ENCODE peak calls at places on chromosomes 12 and 14, in seven cellular contexts. D is type B pancreatic cell, W is GM12865, Y is RWPE1, E is fibroblast of villous mesenchyme, C is cardiac muscle cell, H is AG04450. I is an unnamed sample.

GRCh38 chr14:90491868-90492560 is 95.2 kb downstream of the CALM1 start:
- DNase-seq in D (peak), Y (no peak), C (peak), E (no peak), W (no peak), H (no peak), I (no peak)

GRCh38 chr14:61417890-61418455 is 96.6 kb downstream of the PRKCH start:
- DNase-seq in Y (no peak), E (no peak), W (no peak), H (no peak), D (no peak), C (no peak), I (no peak)

GRCh38 chr14:42535397-42535796 is 928.7 kb downstream of the LRFN5 start:
- DNase-seq in W (no peak), D (no peak), Y (no peak), C (no peak), H (no peak), E (no peak), I (no peak)

GRCh38 chr14:64698899-64699298 is 5.3 kb upstream of the PLEKHG3 start:
- DNase-seq in E (no peak), H (no peak), W (no peak), Y (no peak), D (no peak), C (no peak), I (no peak)

GRCh38 chr14:105305350-105305749 is 4.5 kb upstream of the BRF1 start:
- DNase-seq in D (no peak), C (no peak), Y (no peak), E (no peak), H (no peak), W (no peak), I (no peak)

GRCh38 chr12:108815875-108816594 is 41.3 kb downstream of the SSH1 start:
- DNase-seq in W (no peak), C (no peak), D (no peak), H (no peak), E (peak), Y (no peak), I (no peak)

GRCh38 chr12:110768960-110769359 is 26.3 kb upstream of the PPP1CC start:
- DNase-seq in C (no peak), Y (no peak), E (no peak), W (no peak), D (no peak), H (no peak), I (no peak)

GRCh38 chr14:104423224-104423681 is 156.3 kb upstream of the C14orf180 start:
- DNase-seq in H (no peak), Y (no peak), C (no peak), E (no peak), D (peak), W (no peak), I (no peak)

GRCh38 chr14:34070917-34071407 is 120.1 kb upstream of the EGLN3 start:
- DNase-seq in E (no peak), H (no peak), W (no peak), D (no peak), Y (no peak), C (no peak), I (no peak)

GRCh38 chr12:52245962-52246577 is 13.0 kb downstream of the KRT7 start:
- DNase-seq in D (no peak), H (no peak), Y (no peak), E (peak), W (no peak), C (no peak), I (no peak)

GRCh38 chr12:132160016-132160415 is 15.8 kb downstream of the NOC4L start:
- DNase-seq in C (no peak), Y (no peak), D (no peak), E (no peak), H (no peak), W (no peak), I (no peak)

GRCh38 chr12:56129210-56129691 is 1.2 kb downstream of the ESYT1 start:
- DNase-seq in W (peak), D (peak), Y (peak), E (peak), C (peak), H (no peak), I (peak)

GRCh38 chr14:55893695-55894094 is 224.5 kb upstream of the PELI2 start:
- DNase-seq in D (no peak), W (no peak), C (no peak), H (no peak), E (no peak), Y (no peak), I (no peak)

GRCh38 chr12:66127695-66128094 is 2.9 kb downstream of the LLPH start:
- DNase-seq in D (no peak), E (peak), Y (no peak), H (no peak), W (no peak), C (peak), I (no peak)

GRCh38 chr12:121676190-121676589 is 6.7 kb upstream of the MORN3 start:
- DNase-seq in C (no peak), W (no peak), D (no peak), E (no peak), H (no peak), Y (no peak), I (no peak)

GRCh38 chr12:64730585-64730964 is 28.6 kb downstream of the GNS start:
- DNase-seq in Y (no peak), H (no peak), W (no peak), E (no peak), D (no peak), C (no peak), I (no peak)

GRCh38 chr12:24850486-24850885 is 98.4 kb downstream of the BCAT1 start:
- DNase-seq in E (no peak), H (no peak), C (no peak), D (no peak), Y (no peak), W (no peak), I (no peak)

GRCh38 chr12:106282457-106283097 is 20.0 kb upstream of the TCP11L2 start:
- DNase-seq in H (no peak), D (no peak), C (peak), Y (peak), W (peak), E (peak), I (no peak)

GRCh38 chr14:58820032-58820431 is 182.3 kb downstream of the DACT1 start:
- DNase-seq in E (no peak), Y (no peak), W (no peak), H (no peak), D (no peak), C (no peak), I (no peak)

GRCh38 chr12:103571286-103571685 is 15.8 kb upstream of the STAB2 start:
- DNase-seq in H (no peak), C (peak), E (no peak), W (no peak), Y (no peak), D (no peak), I (peak)

GRCh38 chr12:27899151-27899661 is 73.3 kb downstream of the PTHLH start:
- DNase-seq in H (peak), W (no peak), C (peak), D (no peak), E (peak), Y (peak), I (no peak)

GRCh38 chr14:25048170-25049126 is 1.5 kb downstream of the STXBP6 start:
- DNase-seq in E (peak), W (no peak), H (no peak), Y (no peak), C (peak), D (no peak), I (no peak)

GRCh38 chr12:57069522-57069921 is 9.1 kb downstream of the NEMP1 start:
- DNase-seq in Y (peak), E (peak), D (no peak), H (peak), C (peak), W (peak), I (no peak)

GRCh38 chr14:28763914-28764848 is 2.4 kb upstream of the FOXG1 start:
- DNase-seq in H (no peak), C (no peak), W (no peak), E (no peak), Y (no peak), D (no peak), I (no peak)

GRCh38 chr14:96511146-96511545 is 9.0 kb downstream of the PAPOLA start:
- DNase-seq in C (no peak), W (no peak), H (no peak), Y (no peak), D (no peak), E (no peak), I (no peak)

GRCh38 chr12:98403936-98404335 is 111.5 kb upstream of the TMPO start:
- DNase-seq in Y (no peak), D (no peak), E (no peak), H (no peak), W (peak), C (peak), I (no peak)

GRCh38 chr12:108126990-108127468 is 2.1 kb upstream of the WSCD2 start:
- DNase-seq in C (no peak), H (no peak), W (no peak), D (no peak), E (no peak), Y (no peak), I (no peak)

GRCh38 chr14:20499108-20499507 is 6.2 kb upstream of the RNASE10 start:
- DNase-seq in Y (no peak), D (no peak), E (no peak), C (no peak), W (peak), H (no peak), I (no peak)

GRCh38 chr12:58529114-58529665 is 391.1 kb downstream of the LRIG3 start:
- DNase-seq in D (no peak), C (peak), Y (peak), E (peak), W (no peak), H (no peak), I (no peak)

GRCh38 chr12:69932154-69932553 is 107.1 kb downstream of the MYRFL start:
- DNase-seq in W (no peak), H (no peak), E (no peak), D (no peak), C (no peak), Y (no peak), I (no peak)

GRCh38 chr12:49503674-49504180 is 35.1 kb upstream of the KCNH3 start:
- DNase-seq in H (peak), C (peak), Y (peak), W (no peak), D (no peak), E (no peak), I (no peak)

GRCh38 chr14:29529418-29529817 is 398.2 kb downstream of the PRKD1 start:
- DNase-seq in E (peak), C (peak), Y (no peak), H (no peak), D (no peak), W (no peak), I (no peak)

GRCh38 chr12:130435826-130436225 is 98.1 kb downstream of the PIWIL1 start:
- DNase-seq in E (no peak), D (no peak), W (no peak), H (no peak), C (no peak), Y (no peak), I (no peak)

GRCh38 chr12:48442191-48442828 is 30.0 kb upstream of the ANP32D start:
- DNase-seq in Y (no peak), C (no peak), D (no peak), E (no peak), H (no peak), W (peak), I (no peak)

GRCh38 chr12:70178038-70178437 is 65.2 kb upstream of the CNOT2 start:
- DNase-seq in Y (no peak), W (no peak), D (no peak), H (no peak), E (peak), C (peak), I (no peak)

DNA sequence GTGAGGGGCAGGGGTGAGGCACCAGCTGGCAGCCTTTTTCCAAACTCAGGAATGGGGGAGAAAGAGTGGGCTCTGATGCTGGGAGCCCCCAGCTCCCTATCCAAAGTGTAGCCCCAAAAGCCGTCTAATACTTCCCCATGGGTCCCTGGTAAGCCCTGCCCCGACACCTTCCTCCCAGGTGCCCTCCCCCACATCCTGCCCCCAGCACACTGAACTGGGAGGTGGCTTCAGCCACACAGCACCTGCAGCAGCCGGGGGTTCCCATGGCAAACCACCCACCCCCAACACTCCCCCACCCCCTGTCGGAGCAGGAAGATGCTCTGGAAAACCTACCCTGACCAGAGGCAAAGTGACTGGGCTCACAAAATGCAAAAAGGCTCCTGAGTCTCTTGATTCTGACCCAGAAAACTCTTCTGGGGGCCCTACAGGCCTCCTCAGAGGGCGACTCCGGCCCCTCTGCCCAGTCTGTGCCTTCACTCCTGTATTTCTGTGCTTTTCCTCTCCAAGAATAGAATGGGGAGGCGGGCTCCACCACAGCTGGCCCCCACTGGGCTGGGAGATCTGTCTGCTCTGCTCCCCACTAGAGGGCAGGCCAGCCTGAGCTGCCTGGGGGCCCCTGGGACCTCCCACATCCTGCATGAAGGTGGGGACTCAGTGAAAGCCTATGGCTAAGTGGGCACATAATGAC is 81.6 kb downstream of the ITPK1 start:
- DNase-seq in E (no peak), C (no peak), W (peak), H (no peak), Y (no peak), D (no peak), I (no peak)
- TF ChIP-seq CTCF in E (peak), C (peak), W (peak), H (peak), Y (no peak), D (peak), I (peak)

DNA sequence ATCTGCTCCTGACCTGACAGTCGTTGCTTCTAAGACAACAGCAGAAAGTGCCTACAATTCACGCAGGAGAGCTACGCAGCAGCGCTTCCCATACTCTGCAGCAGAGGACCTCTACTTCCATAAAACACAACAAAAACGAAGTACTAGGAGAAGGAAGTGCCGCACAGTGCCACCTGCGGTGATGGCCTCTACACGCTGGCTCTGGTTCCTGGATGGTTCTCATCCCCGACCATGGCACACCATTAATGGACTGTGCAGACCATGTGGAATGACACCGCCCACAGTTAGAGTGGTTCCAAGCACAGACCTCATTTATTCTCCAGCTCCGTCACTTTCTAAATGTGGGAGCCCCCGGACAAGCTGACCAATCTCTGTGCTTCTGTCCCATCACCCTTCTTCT is 28.3 kb downstream of the TPCN1 start:
- DNase-seq in Y (no peak), C (no peak), W (no peak), D (no peak), E (no peak), H (no peak), I (no peak)
- TF ChIP-seq CTCF in Y (no peak), C (no peak), W (no peak), D (no peak), E (no peak), H (no peak), I (no peak)

GRCh38 chr12:1573960-1574862 is 20.2 kb downstream of the FBXL14 start:
- DNase-seq in E (no peak), C (no peak), W (no peak), D (no peak), H (no peak), Y (no peak), I (no peak)

GRCh38 chr12:1575799-1576401 is 18.5 kb downstream of the FBXL14 start:
- DNase-seq in C (peak), E (peak), H (no peak), Y (no peak), D (no peak), W (no peak), I (no peak)

GRCh38 chr12:1574863-1575254 is 19.5 kb downstream of the FBXL14 start:
- DNase-seq in E (no peak), H (no peak), W (no peak), D (no peak), Y (no peak), C (no peak), I (no peak)

GRCh38 chr12:1575287-1575798 is 19.0 kb downstream of the FBXL14 start:
- DNase-seq in W (no peak), D (no peak), Y (no peak), C (peak), H (no peak), E (peak), I (no peak)

GRCh38 chr12:1576410-1577240 is 17.8 kb downstream of the FBXL14 start:
- DNase-seq in E (peak), Y (no peak), C (peak), H (no peak), W (no peak), D (no peak), I (no peak)
- TF ChIP-seq CTCF in E (peak), Y (no peak), C (peak), H (no peak), W (no peak), D (no peak), I (no peak)

DNA sequence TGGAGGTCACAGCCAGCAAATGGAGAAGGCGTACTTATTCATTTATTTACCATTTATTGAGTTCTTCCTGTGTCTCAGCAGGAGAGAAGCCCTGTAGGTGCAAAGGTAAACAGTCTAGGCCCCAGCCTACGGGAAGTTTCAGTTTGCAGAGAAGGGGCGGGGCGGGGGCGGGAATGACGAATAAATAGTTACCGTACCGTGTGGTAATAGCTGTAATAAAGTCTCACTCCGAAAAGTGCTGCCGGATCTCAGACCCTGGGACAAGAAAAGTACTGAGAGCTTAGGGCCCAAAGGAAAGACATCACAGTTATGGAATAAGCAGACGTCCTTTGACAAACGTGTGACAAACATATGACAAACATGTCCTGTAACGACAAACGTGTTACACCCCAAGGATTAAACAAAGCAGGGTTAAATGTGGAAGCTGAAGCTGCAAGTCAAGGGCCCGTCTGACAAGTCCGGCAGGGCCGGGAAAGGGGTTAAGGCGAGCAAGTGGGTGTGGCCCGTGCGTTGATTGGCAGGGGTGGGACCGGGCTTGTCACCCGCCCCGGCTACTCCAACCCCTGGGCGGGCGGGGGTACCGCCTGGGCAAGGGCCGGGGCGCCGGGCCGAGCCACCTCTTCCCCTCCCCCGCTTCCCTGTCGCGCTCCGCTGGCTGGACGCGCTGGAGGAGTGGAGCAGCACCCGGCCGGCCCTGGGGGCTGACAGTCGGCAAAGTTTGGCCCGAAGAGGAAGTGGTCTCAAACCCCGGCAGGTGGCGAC is at the start of gene LRP10:
- DNase-seq in W (peak), Y (peak), E (peak), H (no peak), C (peak), D (peak), I (peak)
- TF ChIP-seq CTCF in W (no peak), Y (no peak), E (no peak), H (no peak), C (no peak), D (no peak), I (no peak)

GRCh38 chr12:13112968-13113367 is 9.5 kb upstream of the GSG1 start:
- DNase-seq in E (no peak), D (no peak), H (no peak), C (no peak), W (no peak), Y (no peak), I (no peak)
- TF ChIP-seq CTCF in E (no peak), D (no peak), H (no peak), C (no peak), W (no peak), Y (no peak), I (no peak)

DNA sequence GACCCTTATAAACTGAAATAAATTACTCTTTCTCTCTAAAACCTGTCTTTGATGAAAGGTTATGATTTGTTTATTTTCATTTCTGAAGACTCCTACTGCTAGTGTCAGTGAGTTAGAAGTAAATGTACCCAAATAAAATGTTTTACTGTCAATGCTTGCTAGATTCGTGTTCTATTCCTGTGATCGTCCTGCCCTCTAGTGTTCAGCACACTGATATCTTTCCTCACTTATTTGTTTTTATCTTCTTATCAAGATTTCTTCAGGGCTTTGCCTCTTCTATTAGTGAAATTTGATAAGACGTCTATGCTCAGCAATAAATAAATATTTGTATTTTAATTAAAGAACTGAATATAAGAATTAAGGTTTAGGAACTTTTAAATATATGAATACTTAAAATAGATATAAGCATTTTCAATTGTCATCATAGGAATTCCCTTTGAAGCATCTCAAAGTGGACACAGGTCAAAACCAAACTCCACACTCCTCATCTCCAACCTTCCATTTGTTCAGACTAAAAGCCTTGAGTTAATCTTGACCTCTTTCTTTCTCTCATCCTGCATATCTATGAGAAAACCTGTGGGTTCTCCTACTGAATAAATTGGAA is 75.8 kb downstream of the C12orf50 start:
- DNase-seq in D (no peak), C (peak), W (peak), H (peak), Y (peak), E (peak), I (no peak)
- TF ChIP-seq CTCF in D (peak), C (peak), W (peak), H (peak), Y (peak), E (peak), I (peak)